ENCODE peak calls at places on chromosomes 13 and 19, in eight cellular contexts. One of them, this sample, is unnamed.

GRCh38 chr19:1016647-1017114 is 4.2 kb downstream of the TMEM259 start:
- DNase-seq in left ventricle myocardium superior: no peak
- DNase-seq in DMS153: no peak
- DNase-seq in nephron progenitor cell: no peak
- DNase-seq in AG10803: peak
- DNase-seq in stimulated activated CD4-positive, alpha-beta T cell treated with anti-CD3 and anti-CD28 coated beads, Interleukin-1b, Interleukin-23, amount 100 ng/mL, for 4 hours: no peak
- DNase-seq in gastrocnemius medialis: peak
- DNase-seq in EL: peak
- DNase-seq in this sample: peak

GRCh38 chr19:55618426-55618825 is 5.9 kb downstream of the ZNF784 start:
- DNase-seq in left ventricle myocardium superior: no peak
- DNase-seq in DMS153: no peak
- DNase-seq in nephron progenitor cell: no peak
- DNase-seq in AG10803: no peak
- DNase-seq in stimulated activated CD4-positive, alpha-beta T cell treated with anti-CD3 and anti-CD28 coated beads, Interleukin-1b, Interleukin-23, amount 100 ng/mL, for 4 hours: no peak
- DNase-seq in gastrocnemius medialis: no peak
- DNase-seq in EL: no peak
- DNase-seq in this sample: no peak

GRCh38 chr19:16714702-16715294 is 4.8 kb upstream of the NWD1 start:
- DNase-seq in left ventricle myocardium superior: peak
- DNase-seq in DMS153: peak
- DNase-seq in nephron progenitor cell: peak
- DNase-seq in AG10803: peak
- DNase-seq in stimulated activated CD4-positive, alpha-beta T cell treated with anti-CD3 and anti-CD28 coated beads, Interleukin-1b, Interleukin-23, amount 100 ng/mL, for 4 hours: peak
- DNase-seq in gastrocnemius medialis: no peak
- DNase-seq in EL: peak
- DNase-seq in this sample: peak

GRCh38 chr13:28246891-28247290 is 108.5 kb downstream of the PAN3 start:
- DNase-seq in left ventricle myocardium superior: no peak
- DNase-seq in DMS153: no peak
- DNase-seq in nephron progenitor cell: no peak
- DNase-seq in AG10803: no peak
- DNase-seq in stimulated activated CD4-positive, alpha-beta T cell treated with anti-CD3 and anti-CD28 coated beads, Interleukin-1b, Interleukin-23, amount 100 ng/mL, for 4 hours: no peak
- DNase-seq in gastrocnemius medialis: no peak
- DNase-seq in EL: peak
- DNase-seq in this sample: no peak

GRCh38 chr13:111202745-111203144 is 87.6 kb downstream of the ARHGEF7 start:
- DNase-seq in left ventricle myocardium superior: no peak
- DNase-seq in DMS153: peak
- DNase-seq in nephron progenitor cell: no peak
- DNase-seq in AG10803: peak
- DNase-seq in stimulated activated CD4-positive, alpha-beta T cell treated with anti-CD3 and anti-CD28 coated beads, Interleukin-1b, Interleukin-23, amount 100 ng/mL, for 4 hours: no peak
- DNase-seq in gastrocnemius medialis: no peak
- DNase-seq in EL: peak
- DNase-seq in this sample: peak

GRCh38 chr13:19818223-19818842 is 35.6 kb upstream of the PSPC1 start:
- DNase-seq in left ventricle myocardium superior: peak
- DNase-seq in DMS153: no peak
- DNase-seq in nephron progenitor cell: peak
- DNase-seq in AG10803: no peak
- DNase-seq in stimulated activated CD4-positive, alpha-beta T cell treated with anti-CD3 and anti-CD28 coated beads, Interleukin-1b, Interleukin-23, amount 100 ng/mL, for 4 hours: peak
- DNase-seq in gastrocnemius medialis: no peak
- DNase-seq in EL: no peak
- DNase-seq in this sample: no peak

GRCh38 chr19:58538257-58539168 is 5.4 kb upstream of the TRIM28 start:
- DNase-seq in left ventricle myocardium superior: no peak
- DNase-seq in DMS153: no peak
- DNase-seq in nephron progenitor cell: peak
- DNase-seq in AG10803: no peak
- DNase-seq in stimulated activated CD4-positive, alpha-beta T cell treated with anti-CD3 and anti-CD28 coated beads, Interleukin-1b, Interleukin-23, amount 100 ng/mL, for 4 hours: no peak
- DNase-seq in gastrocnemius medialis: no peak
- DNase-seq in EL: no peak
- DNase-seq in this sample: no peak

GRCh38 chr13:112074139-112074710 is 7.3 kb downstream of the SOX1 start:
- DNase-seq in left ventricle myocardium superior: no peak
- DNase-seq in DMS153: no peak
- DNase-seq in nephron progenitor cell: no peak
- DNase-seq in AG10803: no peak
- DNase-seq in stimulated activated CD4-positive, alpha-beta T cell treated with anti-CD3 and anti-CD28 coated beads, Interleukin-1b, Interleukin-23, amount 100 ng/mL, for 4 hours: no peak
- DNase-seq in gastrocnemius medialis: no peak
- DNase-seq in EL: no peak
- DNase-seq in this sample: no peak

GRCh38 chr13:33743438-33744368 is 74.2 kb upstream of the RFC3 start:
- DNase-seq in left ventricle myocardium superior: no peak
- DNase-seq in DMS153: no peak
- DNase-seq in nephron progenitor cell: no peak
- DNase-seq in AG10803: no peak
- DNase-seq in stimulated activated CD4-positive, alpha-beta T cell treated with anti-CD3 and anti-CD28 coated beads, Interleukin-1b, Interleukin-23, amount 100 ng/mL, for 4 hours: no peak
- DNase-seq in gastrocnemius medialis: no peak
- DNase-seq in EL: no peak
- DNase-seq in this sample: no peak

This sample was measured in fibroblast of villous mesenchyme.